ENCODE peak calls at places on chromosomes 12 and 14, in ten cellular contexts. One of them, this sample, is unnamed.

GRCh38 chr14:65002586-65003210 is 16.0 kb downstream of the FNTB start:
- DNase-seq in kidney glomerular epithelial cell: no peak
- DNase-seq in stimulated activated CD8-positive, alpha-beta memory T cell treated with anti-CD3 and anti-CD28 coated beads, Interleukin-4, amount 100 ng/mL, for 24 hours: no peak
- DNase-seq in endodermal cell: no peak
- DNase-seq in IMR-90: peak; percentile 48
- DNase-seq in transverse colon: no peak
- DNase-seq in ovary: no peak
- DNase-seq in activated naive CD4-positive, alpha-beta T cell treated with anti-CD3 and anti-CD28 coated beads, Interleukin-2, amount 50 U/mL, for 16 hours: no peak
- DNase-seq in GM12878: no peak
- DNase-seq in sciatic nerve: no peak
- DNase-seq in this sample: peak; percentile 29

GRCh38 chr12:25855716-25856115 is 102.8 kb upstream of the RASSF8 start:
- DNase-seq in endodermal cell: no peak
- DNase-seq in stimulated activated CD8-positive, alpha-beta memory T cell treated with anti-CD3 and anti-CD28 coated beads, Interleukin-4, amount 100 ng/mL, for 24 hours: no peak
- DNase-seq in activated naive CD4-positive, alpha-beta T cell treated with anti-CD3 and anti-CD28 coated beads, Interleukin-2, amount 50 U/mL, for 16 hours: no peak
- DNase-seq in GM12878: no peak
- DNase-seq in sciatic nerve: no peak
- DNase-seq in ovary: no peak
- DNase-seq in kidney glomerular epithelial cell: no peak
- DNase-seq in IMR-90: peak; percentile 73
- DNase-seq in transverse colon: no peak
- DNase-seq in this sample: peak; percentile 33

GRCh38 chr14:75435473-75435872 is 7.7 kb downstream of the JDP2 start:
- DNase-seq in activated naive CD4-positive, alpha-beta T cell treated with anti-CD3 and anti-CD28 coated beads, Interleukin-2, amount 50 U/mL, for 16 hours: no peak
- DNase-seq in stimulated activated CD8-positive, alpha-beta memory T cell treated with anti-CD3 and anti-CD28 coated beads, Interleukin-4, amount 100 ng/mL, for 24 hours: no peak
- DNase-seq in sciatic nerve: no peak
- DNase-seq in GM12878: no peak
- DNase-seq in kidney glomerular epithelial cell: no peak
- DNase-seq in IMR-90: no peak
- DNase-seq in endodermal cell: no peak
- DNase-seq in ovary: no peak
- DNase-seq in transverse colon: no peak
- DNase-seq in this sample: no peak

GRCh38 chr14:82445810-82446575 is 912.3 kb upstream of the SEL1L start:
- DNase-seq in stimulated activated CD8-positive, alpha-beta memory T cell treated with anti-CD3 and anti-CD28 coated beads, Interleukin-4, amount 100 ng/mL, for 24 hours: no peak
- DNase-seq in GM12878: no peak
- DNase-seq in activated naive CD4-positive, alpha-beta T cell treated with anti-CD3 and anti-CD28 coated beads, Interleukin-2, amount 50 U/mL, for 16 hours: no peak
- DNase-seq in transverse colon: no peak
- DNase-seq in endodermal cell: no peak
- DNase-seq in IMR-90: no peak
- DNase-seq in ovary: no peak
- DNase-seq in sciatic nerve: no peak
- DNase-seq in kidney glomerular epithelial cell: no peak
- DNase-seq in this sample: no peak

GRCh38 chr14:88895116-88895515 is 70.7 kb downstream of the TTC8 start:
- DNase-seq in GM12878: no peak
- DNase-seq in activated naive CD4-positive, alpha-beta T cell treated with anti-CD3 and anti-CD28 coated beads, Interleukin-2, amount 50 U/mL, for 16 hours: no peak
- DNase-seq in stimulated activated CD8-positive, alpha-beta memory T cell treated with anti-CD3 and anti-CD28 coated beads, Interleukin-4, amount 100 ng/mL, for 24 hours: no peak
- DNase-seq in transverse colon: no peak
- DNase-seq in endodermal cell: no peak
- DNase-seq in sciatic nerve: no peak
- DNase-seq in IMR-90: peak; percentile 80
- DNase-seq in ovary: no peak
- DNase-seq in kidney glomerular epithelial cell: peak; percentile 5
- DNase-seq in this sample: peak; percentile 39

GRCh38 chr12:124236651-124237050 is 58.2 kb upstream of the RFLNA start:
- DNase-seq in stimulated activated CD8-positive, alpha-beta memory T cell treated with anti-CD3 and anti-CD28 coated beads, Interleukin-4, amount 100 ng/mL, for 24 hours: no peak
- DNase-seq in GM12878: no peak
- DNase-seq in activated naive CD4-positive, alpha-beta T cell treated with anti-CD3 and anti-CD28 coated beads, Interleukin-2, amount 50 U/mL, for 16 hours: no peak
- DNase-seq in endodermal cell: no peak
- DNase-seq in ovary: no peak
- DNase-seq in IMR-90: peak; percentile 63
- DNase-seq in sciatic nerve: no peak
- DNase-seq in transverse colon: peak; percentile 37
- DNase-seq in kidney glomerular epithelial cell: peak; percentile 69
- DNase-seq in this sample: peak; percentile 62

GRCh38 chr12:94386422-94386821 is 73.2 kb downstream of the CEP83 start:
- DNase-seq in kidney glomerular epithelial cell: no peak
- DNase-seq in stimulated activated CD8-positive, alpha-beta memory T cell treated with anti-CD3 and anti-CD28 coated beads, Interleukin-4, amount 100 ng/mL, for 24 hours: no peak
- DNase-seq in transverse colon: no peak
- DNase-seq in ovary: no peak
- DNase-seq in sciatic nerve: no peak
- DNase-seq in IMR-90: peak; percentile 39
- DNase-seq in GM12878: no peak
- DNase-seq in activated naive CD4-positive, alpha-beta T cell treated with anti-CD3 and anti-CD28 coated beads, Interleukin-2, amount 50 U/mL, for 16 hours: no peak
- DNase-seq in endodermal cell: no peak
- DNase-seq in this sample: peak; percentile 29

GRCh38 chr12:24574538-24574937 is 374.4 kb downstream of the BCAT1 start:
- DNase-seq in GM12878: no peak
- DNase-seq in kidney glomerular epithelial cell: no peak
- DNase-seq in stimulated activated CD8-positive, alpha-beta memory T cell treated with anti-CD3 and anti-CD28 coated beads, Interleukin-4, amount 100 ng/mL, for 24 hours: no peak
- DNase-seq in activated naive CD4-positive, alpha-beta T cell treated with anti-CD3 and anti-CD28 coated beads, Interleukin-2, amount 50 U/mL, for 16 hours: no peak
- DNase-seq in sciatic nerve: no peak
- DNase-seq in ovary: no peak
- DNase-seq in endodermal cell: no peak
- DNase-seq in transverse colon: no peak
- DNase-seq in IMR-90: no peak
- DNase-seq in this sample: no peak

GRCh38 chr12:53735556-53735955 is 8.3 kb upstream of the CALCOCO1 start:
- DNase-seq in GM12878: no peak
- DNase-seq in activated naive CD4-positive, alpha-beta T cell treated with anti-CD3 and anti-CD28 coated beads, Interleukin-2, amount 50 U/mL, for 16 hours: no peak
- DNase-seq in endodermal cell: no peak
- DNase-seq in stimulated activated CD8-positive, alpha-beta memory T cell treated with anti-CD3 and anti-CD28 coated beads, Interleukin-4, amount 100 ng/mL, for 24 hours: no peak
- DNase-seq in ovary: no peak
- DNase-seq in IMR-90: no peak
- DNase-seq in kidney glomerular epithelial cell: no peak
- DNase-seq in sciatic nerve: no peak
- DNase-seq in transverse colon: no peak
- DNase-seq in this sample: no peak

GRCh38 chr14:99966912-99967311 is 98.3 kb upstream of the EVL start:
- DNase-seq in GM12878: no peak
- DNase-seq in activated naive CD4-positive, alpha-beta T cell treated with anti-CD3 and anti-CD28 coated beads, Interleukin-2, amount 50 U/mL, for 16 hours: no peak
- DNase-seq in kidney glomerular epithelial cell: no peak
- DNase-seq in transverse colon: no peak
- DNase-seq in IMR-90: no peak
- DNase-seq in endodermal cell: peak; percentile 56
- DNase-seq in ovary: no peak
- DNase-seq in stimulated activated CD8-positive, alpha-beta memory T cell treated with anti-CD3 and anti-CD28 coated beads, Interleukin-4, amount 100 ng/mL, for 24 hours: no peak
- DNase-seq in sciatic nerve: no peak
- DNase-seq in this sample: no peak

GRCh38 chr14:24135584-24135833 is 485 bp upstream of the PSME1 start:
- DNase-seq in ovary: no peak
- DNase-seq in stimulated activated CD8-positive, alpha-beta memory T cell treated with anti-CD3 and anti-CD28 coated beads, Interleukin-4, amount 100 ng/mL, for 24 hours: no peak
- DNase-seq in transverse colon: no peak
- DNase-seq in activated naive CD4-positive, alpha-beta T cell treated with anti-CD3 and anti-CD28 coated beads, Interleukin-2, amount 50 U/mL, for 16 hours: no peak
- DNase-seq in GM12878: no peak
- DNase-seq in endodermal cell: no peak
- DNase-seq in IMR-90: no peak
- DNase-seq in kidney glomerular epithelial cell: no peak
- DNase-seq in sciatic nerve: no peak
- DNase-seq in this sample: no peak

GRCh38 chr14:76015191-76015590 is 29.6 kb downstream of the IFT43 start:
- DNase-seq in endodermal cell: no peak
- DNase-seq in activated naive CD4-positive, alpha-beta T cell treated with anti-CD3 and anti-CD28 coated beads, Interleukin-2, amount 50 U/mL, for 16 hours: no peak
- DNase-seq in stimulated activated CD8-positive, alpha-beta memory T cell treated with anti-CD3 and anti-CD28 coated beads, Interleukin-4, amount 100 ng/mL, for 24 hours: no peak
- DNase-seq in transverse colon: no peak
- DNase-seq in IMR-90: no peak
- DNase-seq in GM12878: no peak
- DNase-seq in sciatic nerve: no peak
- DNase-seq in kidney glomerular epithelial cell: no peak
- DNase-seq in ovary: no peak
- DNase-seq in this sample: no peak

GRCh38 chr14:101721951-101722661 is 39.4 kb upstream of the PPP2R5C start:
- DNase-seq in endodermal cell: peak; percentile 90
- DNase-seq in ovary: no peak
- DNase-seq in stimulated activated CD8-positive, alpha-beta memory T cell treated with anti-CD3 and anti-CD28 coated beads, Interleukin-4, amount 100 ng/mL, for 24 hours: no peak
- DNase-seq in IMR-90: no peak
- DNase-seq in sciatic nerve: no peak
- DNase-seq in kidney glomerular epithelial cell: no peak
- DNase-seq in transverse colon: peak; percentile 83
- DNase-seq in GM12878: no peak
- DNase-seq in activated naive CD4-positive, alpha-beta T cell treated with anti-CD3 and anti-CD28 coated beads, Interleukin-2, amount 50 U/mL, for 16 hours: peak; percentile 57
- DNase-seq in this sample: no peak

GRCh38 chr12:121776190-121777098 is 17.0 kb downstream of the RHOF start:
- DNase-seq in ovary: peak; percentile 82
- DNase-seq in sciatic nerve: peak; percentile 89
- DNase-seq in transverse colon: peak; percentile 89
- DNase-seq in stimulated activated CD8-positive, alpha-beta memory T cell treated with anti-CD3 and anti-CD28 coated beads, Interleukin-4, amount 100 ng/mL, for 24 hours: peak; percentile 85
- DNase-seq in GM12878: no peak
- DNase-seq in activated naive CD4-positive, alpha-beta T cell treated with anti-CD3 and anti-CD28 coated beads, Interleukin-2, amount 50 U/mL, for 16 hours: peak; percentile 90
- DNase-seq in kidney glomerular epithelial cell: no peak
- DNase-seq in IMR-90: peak; percentile 44
- DNase-seq in endodermal cell: peak; percentile 97
- DNase-seq in this sample: no peak

GRCh38 chr12:111438501-111438900 is 32.8 kb downstream of the SH2B3 start:
- DNase-seq in GM12878: no peak
- DNase-seq in kidney glomerular epithelial cell: no peak
- DNase-seq in stimulated activated CD8-positive, alpha-beta memory T cell treated with anti-CD3 and anti-CD28 coated beads, Interleukin-4, amount 100 ng/mL, for 24 hours: peak; percentile 63
- DNase-seq in endodermal cell: peak; percentile 76
- DNase-seq in sciatic nerve: no peak
- DNase-seq in IMR-90: peak; percentile 51
- DNase-seq in ovary: no peak
- DNase-seq in activated naive CD4-positive, alpha-beta T cell treated with anti-CD3 and anti-CD28 coated beads, Interleukin-2, amount 50 U/mL, for 16 hours: peak; percentile 67
- DNase-seq in transverse colon: peak; percentile 63
- DNase-seq in this sample: peak; percentile 68

GRCh38 chr14:26008290-26008689 is 589.5 kb downstream of the NOVA1 start:
- DNase-seq in ovary: no peak
- DNase-seq in GM12878: no peak
- DNase-seq in stimulated activated CD8-positive, alpha-beta memory T cell treated with anti-CD3 and anti-CD28 coated beads, Interleukin-4, amount 100 ng/mL, for 24 hours: no peak
- DNase-seq in sciatic nerve: no peak
- DNase-seq in kidney glomerular epithelial cell: no peak
- DNase-seq in endodermal cell: peak; percentile 75
- DNase-seq in activated naive CD4-positive, alpha-beta T cell treated with anti-CD3 and anti-CD28 coated beads, Interleukin-2, amount 50 U/mL, for 16 hours: no peak
- DNase-seq in transverse colon: no peak
- DNase-seq in IMR-90: no peak
- DNase-seq in this sample: no peak

GRCh38 chr14:24774167-24774915 is 140.4 kb upstream of the GZMB start:
- DNase-seq in GM12878: no peak
- DNase-seq in ovary: no peak
- DNase-seq in kidney glomerular epithelial cell: no peak
- DNase-seq in stimulated activated CD8-positive, alpha-beta memory T cell treated with anti-CD3 and anti-CD28 coated beads, Interleukin-4, amount 100 ng/mL, for 24 hours: no peak
- DNase-seq in endodermal cell: no peak
- DNase-seq in IMR-90: no peak
- DNase-seq in activated naive CD4-positive, alpha-beta T cell treated with anti-CD3 and anti-CD28 coated beads, Interleukin-2, amount 50 U/mL, for 16 hours: no peak
- DNase-seq in transverse colon: no peak
- DNase-seq in sciatic nerve: no peak
- DNase-seq in this sample: no peak

GRCh38 chr12:22333751-22334695 is 484 bp downstream of the ST8SIA1 start:
- DNase-seq in GM12878: no peak
- DNase-seq in IMR-90: no peak
- DNase-seq in ovary: peak; percentile 25
- DNase-seq in kidney glomerular epithelial cell: no peak
- DNase-seq in stimulated activated CD8-positive, alpha-beta memory T cell treated with anti-CD3 and anti-CD28 coated beads, Interleukin-4, amount 100 ng/mL, for 24 hours: no peak
- DNase-seq in sciatic nerve: peak; percentile 55
- DNase-seq in transverse colon: peak; percentile 11
- DNase-seq in endodermal cell: peak; percentile 79
- DNase-seq in activated naive CD4-positive, alpha-beta T cell treated with anti-CD3 and anti-CD28 coated beads, Interleukin-2, amount 50 U/mL, for 16 hours: peak; percentile 14
- DNase-seq in this sample: no peak

GRCh38 chr12:71411635-71412034 is 28.0 kb upstream of the LGR5 start:
- DNase-seq in GM12878: no peak
- DNase-seq in ovary: no peak
- DNase-seq in kidney glomerular epithelial cell: no peak
- DNase-seq in sciatic nerve: no peak
- DNase-seq in transverse colon: no peak
- DNase-seq in endodermal cell: no peak
- DNase-seq in IMR-90: no peak
- DNase-seq in stimulated activated CD8-positive, alpha-beta memory T cell treated with anti-CD3 and anti-CD28 coated beads, Interleukin-4, amount 100 ng/mL, for 24 hours: no peak
- DNase-seq in activated naive CD4-positive, alpha-beta T cell treated with anti-CD3 and anti-CD28 coated beads, Interleukin-2, amount 50 U/mL, for 16 hours: no peak
- DNase-seq in this sample: no peak

GRCh38 chr12:123896786-123897185 is 75.8 kb downstream of the CCDC92 start:
- DNase-seq in ovary: no peak
- DNase-seq in endodermal cell: no peak
- DNase-seq in stimulated activated CD8-positive, alpha-beta memory T cell treated with anti-CD3 and anti-CD28 coated beads, Interleukin-4, amount 100 ng/mL, for 24 hours: no peak
- DNase-seq in sciatic nerve: no peak
- DNase-seq in activated naive CD4-positive, alpha-beta T cell treated with anti-CD3 and anti-CD28 coated beads, Interleukin-2, amount 50 U/mL, for 16 hours: no peak
- DNase-seq in GM12878: no peak
- DNase-seq in transverse colon: no peak
- DNase-seq in IMR-90: peak; percentile 20
- DNase-seq in kidney glomerular epithelial cell: no peak
- DNase-seq in this sample: no peak

GRCh38 chr12:126069549-126070165 is 1004.4 kb downstream of the AACS start:
- DNase-seq in sciatic nerve: peak; percentile 62
- DNase-seq in endodermal cell: peak; percentile 96
- DNase-seq in GM12878: no peak
- DNase-seq in stimulated activated CD8-positive, alpha-beta memory T cell treated with anti-CD3 and anti-CD28 coated beads, Interleukin-4, amount 100 ng/mL, for 24 hours: peak; percentile 2
- DNase-seq in kidney glomerular epithelial cell: peak; percentile 14
- DNase-seq in activated naive CD4-positive, alpha-beta T cell treated with anti-CD3 and anti-CD28 coated beads, Interleukin-2, amount 50 U/mL, for 16 hours: no peak
- DNase-seq in IMR-90: peak; percentile 13
- DNase-seq in ovary: no peak
- DNase-seq in transverse colon: peak; percentile 18
- DNase-seq in this sample: peak; percentile 50

GRCh38 chr14:24162083-24162482 is 1.0 kb downstream of the IRF9 start:
- DNase-seq in sciatic nerve: no peak
- DNase-seq in endodermal cell: no peak
- DNase-seq in ovary: no peak
- DNase-seq in kidney glomerular epithelial cell: no peak
- DNase-seq in stimulated activated CD8-positive, alpha-beta memory T cell treated with anti-CD3 and anti-CD28 coated beads, Interleukin-4, amount 100 ng/mL, for 24 hours: no peak
- DNase-seq in transverse colon: no peak
- DNase-seq in GM12878: no peak
- DNase-seq in IMR-90: peak; percentile 75
- DNase-seq in activated naive CD4-positive, alpha-beta T cell treated with anti-CD3 and anti-CD28 coated beads, Interleukin-2, amount 50 U/mL, for 16 hours: no peak
- DNase-seq in this sample: peak; percentile 37

GRCh38 chr12:46386877-46387629 is 14.5 kb upstream of the SLC38A2 start:
- DNase-seq in endodermal cell: peak; percentile 76
- DNase-seq in sciatic nerve: peak; percentile 60
- DNase-seq in activated naive CD4-positive, alpha-beta T cell treated with anti-CD3 and anti-CD28 coated beads, Interleukin-2, amount 50 U/mL, for 16 hours: no peak
- DNase-seq in kidney glomerular epithelial cell: no peak
- DNase-seq in GM12878: no peak
- DNase-seq in transverse colon: peak; percentile 43
- DNase-seq in IMR-90: peak; percentile 78
- DNase-seq in stimulated activated CD8-positive, alpha-beta memory T cell treated with anti-CD3 and anti-CD28 coated beads, Interleukin-4, amount 100 ng/mL, for 24 hours: no peak
- DNase-seq in ovary: no peak
- DNase-seq in this sample: peak; percentile 56

GRCh38 chr12:12721251-12721689 is 4.1 kb downstream of the CDKN1B start:
- DNase-seq in transverse colon: peak; percentile 54
- DNase-seq in activated naive CD4-positive, alpha-beta T cell treated with anti-CD3 and anti-CD28 coated beads, Interleukin-2, amount 50 U/mL, for 16 hours: no peak
- DNase-seq in GM12878: no peak
- DNase-seq in ovary: no peak
- DNase-seq in IMR-90: no peak
- DNase-seq in stimulated activated CD8-positive, alpha-beta memory T cell treated with anti-CD3 and anti-CD28 coated beads, Interleukin-4, amount 100 ng/mL, for 24 hours: no peak
- DNase-seq in kidney glomerular epithelial cell: no peak
- DNase-seq in sciatic nerve: no peak
- DNase-seq in endodermal cell: no peak
- DNase-seq in this sample: no peak

GRCh38 chr14:99684356-99684952 is 356 bp downstream of the CYP46A1 start:
- DNase-seq in stimulated activated CD8-positive, alpha-beta memory T cell treated with anti-CD3 and anti-CD28 coated beads, Interleukin-4, amount 100 ng/mL, for 24 hours: peak; percentile 14
- DNase-seq in GM12878: no peak
- DNase-seq in kidney glomerular epithelial cell: no peak
- DNase-seq in transverse colon: no peak
- DNase-seq in IMR-90: peak; percentile 8
- DNase-seq in endodermal cell: no peak
- DNase-seq in sciatic nerve: no peak
- DNase-seq in ovary: no peak
- DNase-seq in activated naive CD4-positive, alpha-beta T cell treated with anti-CD3 and anti-CD28 coated beads, Interleukin-2, amount 50 U/mL, for 16 hours: no peak
- DNase-seq in this sample: no peak

GRCh38 chr14:68574906-68575305 is 218.0 kb downstream of the ZFP36L1 start:
- DNase-seq in activated naive CD4-positive, alpha-beta T cell treated with anti-CD3 and anti-CD28 coated beads, Interleukin-2, amount 50 U/mL, for 16 hours: no peak
- DNase-seq in IMR-90: peak; percentile 70
- DNase-seq in endodermal cell: no peak
- DNase-seq in kidney glomerular epithelial cell: no peak
- DNase-seq in GM12878: no peak
- DNase-seq in ovary: no peak
- DNase-seq in stimulated activated CD8-positive, alpha-beta memory T cell treated with anti-CD3 and anti-CD28 coated beads, Interleukin-4, amount 100 ng/mL, for 24 hours: no peak
- DNase-seq in sciatic nerve: no peak
- DNase-seq in transverse colon: no peak
- DNase-seq in this sample: no peak

GRCh38 chr12:22318122-22318737 is 16.3 kb downstream of the ST8SIA1 start:
- DNase-seq in kidney glomerular epithelial cell: no peak
- DNase-seq in GM12878: no peak
- DNase-seq in transverse colon: no peak
- DNase-seq in endodermal cell: no peak
- DNase-seq in sciatic nerve: no peak
- DNase-seq in IMR-90: peak; percentile 28
- DNase-seq in stimulated activated CD8-positive, alpha-beta memory T cell treated with anti-CD3 and anti-CD28 coated beads, Interleukin-4, amount 100 ng/mL, for 24 hours: no peak
- DNase-seq in ovary: no peak
- DNase-seq in activated naive CD4-positive, alpha-beta T cell treated with anti-CD3 and anti-CD28 coated beads, Interleukin-2, amount 50 U/mL, for 16 hours: no peak
- DNase-seq in this sample: peak; percentile 40

GRCh38 chr12:52667509-52667908 is 12.7 kb downstream of the KRT1 start:
- DNase-seq in ovary: no peak
- DNase-seq in GM12878: no peak
- DNase-seq in sciatic nerve: no peak
- DNase-seq in kidney glomerular epithelial cell: no peak
- DNase-seq in IMR-90: no peak
- DNase-seq in endodermal cell: peak; percentile 77
- DNase-seq in activated naive CD4-positive, alpha-beta T cell treated with anti-CD3 and anti-CD28 coated beads, Interleukin-2, amount 50 U/mL, for 16 hours: no peak
- DNase-seq in transverse colon: no peak
- DNase-seq in stimulated activated CD8-positive, alpha-beta memory T cell treated with anti-CD3 and anti-CD28 coated beads, Interleukin-4, amount 100 ng/mL, for 24 hours: no peak
- DNase-seq in this sample: no peak

This sample was measured in brain microvascular endothelial cell.